ENCODE peak calls at places on chromosome 14, in four cellular contexts. One of them, this sample, is unnamed.

GRCh38 chr14:84273181-84273580 is 1256.8 kb upstream of the FLRT2 start:
- DNase-seq in T-cell: no peak
- DNase-seq in H9: no peak
- DNase-seq in AG04450: no peak
- DNase-seq in this sample: no peak

GRCh38 chr14:54435500-54435981 is 5.6 kb downstream of the CNIH1 start:
- DNase-seq in T-cell: no peak
- DNase-seq in H9: no peak
- DNase-seq in AG04450: no peak
- DNase-seq in this sample: no peak

GRCh38 chr14:60648934-60649814 is at the start of gene SIX1:
- DNase-seq in T-cell: no peak
- DNase-seq in H9: peak
- DNase-seq in AG04450: peak
- DNase-seq in this sample: no peak

GRCh38 chr14:50812856-50813543 is 18.0 kb downstream of the NIN start:
- DNase-seq in T-cell: no peak
- DNase-seq in H9: no peak
- DNase-seq in AG04450: no peak
- DNase-seq in this sample: no peak

GRCh38 chr14:56219666-56220413 is 101.6 kb downstream of the PELI2 start:
- DNase-seq in T-cell: no peak
- DNase-seq in H9: no peak
- DNase-seq in AG04450: no peak
- DNase-seq in this sample: no peak

GRCh38 chr14:64720190-64720589 is 16.0 kb downstream of the PLEKHG3 start:
- DNase-seq in T-cell: no peak
- DNase-seq in H9: no peak
- DNase-seq in AG04450: peak
- DNase-seq in this sample: no peak

GRCh38 chr14:22976620-22977433 is 5.5 kb downstream of the AJUBA start:
- DNase-seq in T-cell: no peak
- DNase-seq in H9: no peak
- DNase-seq in AG04450: no peak
- DNase-seq in this sample: no peak

GRCh38 chr14:106039400-106039799 is 513.0 kb downstream of the TMEM121 start:
- DNase-seq in T-cell: peak
- DNase-seq in H9: no peak
- DNase-seq in AG04450: no peak
- DNase-seq in this sample: peak

GRCh38 chr14:56760164-56760914 is 49.9 kb downstream of the OTX2 start:
- DNase-seq in T-cell: no peak
- DNase-seq in H9: no peak
- DNase-seq in AG04450: no peak
- DNase-seq in this sample: no peak